ENCODE peak calls at places on chromosomes 16 and 17, in eight cellular contexts. B is GM12864, Y is brain microvascular endothelial cell, R is IMR-90, V is A549, G is right lobe of liver, T is GM23338, O is mammary epithelial cell. J is an unnamed sample.
A peak's percentile ranks its signal among the peaks of the same experiment; 100 is the strongest.

GRCh38 chr17:51643702-51644490 is 383.6 kb downstream of the UTP18 start:
- DNase-seq in B (no peak), Y (no peak), R (no peak), V (no peak), G (no peak), T (no peak), O (peak; percentile 65), J (no peak)

GRCh38 chr16:83967838-83968482 is at the start of gene NECAB2:
- DNase-seq in B (no peak), Y (no peak), R (peak; percentile 8), V (peak; percentile 41), G (no peak), T (peak; percentile 56), O (no peak), J (peak; percentile 37)

GRCh38 chr16:53502331-53503269 is at the start of gene AKTIP:
- DNase-seq in B (no peak), Y (peak; percentile 36), R (peak; percentile 52), V (no peak), G (peak; percentile 62), T (peak; percentile 74), O (peak; percentile 43), J (no peak)

GRCh38 chr16:9061358-9061813 is 30.1 kb upstream of the HAPSTR1 start:
- DNase-seq in B (no peak), Y (no peak), R (peak; percentile 82), V (no peak), G (no peak), T (no peak), O (no peak), J (no peak)

GRCh38 chr17:78890111-78890897 is 12.7 kb downstream of the CEP295NL start:
- DNase-seq in B (peak; percentile 87), Y (no peak), R (no peak), V (no peak), G (peak; percentile 66), T (no peak), O (no peak), J (peak; percentile 82)

GRCh38 chr17:61139219-61139618 is 260.4 kb upstream of the TBX2 start:
- DNase-seq in B (peak; percentile 74), Y (peak; percentile 68), R (peak; percentile 88), V (no peak), G (no peak), T (no peak), O (peak; percentile 56), J (peak; percentile 38)

GRCh38 chr16:28591355-28591754 is 5.5 kb downstream of the SULT1A2 start:
- DNase-seq in B (no peak), Y (no peak), R (no peak), V (no peak), G (no peak), T (no peak), O (no peak), J (no peak)

GRCh38 chr16:48831081-48831722 is 221.2 kb upstream of the N4BP1 start:
- DNase-seq in B (no peak), Y (no peak), R (no peak), V (peak; percentile 6), G (no peak), T (peak; percentile 79), O (no peak), J (no peak)

GRCh38 chr17:76753061-76753961 is 15.4 kb downstream of the MFSD11 start:
- DNase-seq in B (no peak), Y (no peak), R (no peak), V (no peak), G (no peak), T (no peak), O (peak; percentile 44), J (no peak)

GRCh38 chr17:56297142-56297541 is 143.9 kb downstream of the ANKFN1 start:
- DNase-seq in B (no peak), Y (no peak), R (peak; percentile 62), V (no peak), G (no peak), T (no peak), O (no peak), J (no peak)

DNA sequence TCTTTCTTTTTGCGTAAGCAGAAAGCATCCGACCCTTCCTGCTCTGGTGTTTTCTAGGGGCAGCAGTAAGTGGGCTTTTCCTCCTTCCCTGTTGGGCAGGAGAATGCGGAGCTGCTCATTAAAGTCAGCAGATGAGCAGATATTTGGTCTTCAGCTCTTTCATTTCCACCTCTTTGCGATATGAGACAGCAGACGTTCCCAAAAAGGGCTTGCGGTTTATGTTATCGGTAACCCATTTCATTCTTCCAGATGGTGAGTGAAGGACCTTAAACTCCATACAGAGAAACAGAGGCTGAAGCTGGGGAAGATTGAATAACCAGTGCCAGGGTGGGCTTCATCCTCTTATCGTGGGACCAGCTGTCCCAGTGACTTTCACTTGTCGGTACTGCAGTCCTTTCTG is 40.7 kb downstream of the KSR1 start:
- DNase-seq in B (no peak), Y (no peak), R (no peak), V (no peak), G (no peak), T (no peak), O (no peak), J (no peak)
- H3K4me3 ChIP-seq in B (peak overlapping the region; percentile 36), Y (no peak overlapping the region), R (no peak overlapping the region), V (no peak overlapping the region), G (no peak overlapping the region), T (no peak overlapping the region), O (no peak overlapping the region), J (no peak overlapping the region)

GRCh38 chr16:57649443-57649751 is 18.7 kb upstream of the ADGRG3 start:
- DNase-seq in B (no peak), Y (no peak), R (no peak), V (no peak), G (no peak), T (no peak), O (no peak), J (no peak)
- TF ChIP-seq CTCF in B (no peak), Y (no peak), R (no peak), V (no peak), G (no peak), T (no peak), O (no peak), J (no peak)

DNA sequence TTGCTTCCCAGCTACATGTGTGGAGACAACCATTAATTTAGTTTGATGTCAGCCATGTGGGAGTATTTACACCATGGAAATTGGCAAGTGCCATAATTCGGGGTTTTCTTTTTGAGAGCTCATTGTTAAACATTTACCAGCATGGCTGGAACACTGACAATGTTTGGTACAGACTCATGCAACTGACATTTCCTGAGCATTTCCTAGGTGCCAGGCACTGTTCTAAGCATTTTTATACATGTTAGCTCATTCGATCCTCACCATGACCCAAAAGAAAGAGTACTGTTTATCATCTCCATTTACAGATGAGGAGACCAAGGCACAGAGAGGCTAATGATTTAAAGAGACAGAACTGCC is 86.9 kb downstream of the FOXL1 start:
- DNase-seq in B (no peak), Y (peak; percentile 59), R (peak; percentile 86), V (no peak), G (no peak), T (no peak), O (peak; percentile 80), J (no peak)
- H3K4me3 ChIP-seq in B (no peak overlapping the region), Y (no peak overlapping the region), R (no peak overlapping the region), V (peak overlapping the region; percentile 27), G (no peak overlapping the region), T (no peak overlapping the region), O (no peak overlapping the region), J (no peak overlapping the region)

GRCh38 chr17:2982854-2983636 is 80.4 kb downstream of the OR1D5 start:
- DNase-seq in B (no peak), Y (no peak), R (peak; percentile 89), V (peak; percentile 89), G (peak; percentile 46), T (no peak), O (no peak), J (no peak)
- TF ChIP-seq CTCF in B (no peak), Y (peak; percentile 51), R (peak; percentile 55), V (peak; percentile 30), G (no peak), T (no peak), O (no peak), J (no peak)

GRCh38 chr17:47966079-47966519 is 4.8 kb upstream of the CDK5RAP3 start:
- DNase-seq in B (no peak), Y (no peak), R (no peak), V (no peak), G (peak; percentile 79), T (no peak), O (no peak), J (no peak)

GRCh38 chr17:47967607-47968252 is 3.2 kb upstream of the CDK5RAP3 start:
- DNase-seq in B (no peak), Y (peak; percentile 75), R (peak; percentile 89), V (peak; percentile 61), G (no peak), T (no peak), O (peak; percentile 89), J (no peak)

GRCh38 chr17:47959825-47960655 is 2.4 kb upstream of the PRR15L start:
- DNase-seq in B (no peak), Y (no peak), R (no peak), V (no peak), G (no peak), T (no peak), O (no peak), J (no peak)

GRCh38 chr17:47961406-47961805 is 3.7 kb upstream of the PRR15L start:
- DNase-seq in B (no peak), Y (no peak), R (no peak), V (no peak), G (no peak), T (no peak), O (no peak), J (no peak)

DNA sequence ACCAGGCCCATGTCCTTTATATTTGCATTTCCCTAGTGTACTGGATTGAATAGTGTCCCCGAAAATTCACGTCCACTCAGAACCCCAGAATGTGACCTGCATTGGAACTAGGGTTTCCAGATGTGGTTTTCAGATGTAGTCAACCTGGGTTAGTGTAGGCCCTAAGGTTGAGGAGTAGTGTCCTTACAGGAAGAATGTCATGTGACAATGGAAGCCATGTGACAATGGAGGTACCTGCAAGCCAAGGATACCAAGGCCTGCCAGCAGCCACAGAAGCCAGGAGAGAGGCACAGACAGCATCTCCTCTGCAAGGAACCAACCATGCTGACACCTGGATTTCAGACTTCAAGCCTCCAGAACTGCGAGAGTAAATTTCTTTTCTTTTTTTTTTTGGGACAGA is 5.2 kb upstream of the PRR15L start:
- DNase-seq in B (no peak), Y (no peak), R (no peak), V (no peak), G (no peak), T (no peak), O (no peak), J (no peak)
- H3K4me3 ChIP-seq in B (no peak overlapping the region), Y (no peak overlapping the region), R (no peak overlapping the region), V (no peak overlapping the region), G (no peak overlapping the region), T (no peak overlapping the region), O (no peak overlapping the region), J (no peak overlapping the region)

DNA sequence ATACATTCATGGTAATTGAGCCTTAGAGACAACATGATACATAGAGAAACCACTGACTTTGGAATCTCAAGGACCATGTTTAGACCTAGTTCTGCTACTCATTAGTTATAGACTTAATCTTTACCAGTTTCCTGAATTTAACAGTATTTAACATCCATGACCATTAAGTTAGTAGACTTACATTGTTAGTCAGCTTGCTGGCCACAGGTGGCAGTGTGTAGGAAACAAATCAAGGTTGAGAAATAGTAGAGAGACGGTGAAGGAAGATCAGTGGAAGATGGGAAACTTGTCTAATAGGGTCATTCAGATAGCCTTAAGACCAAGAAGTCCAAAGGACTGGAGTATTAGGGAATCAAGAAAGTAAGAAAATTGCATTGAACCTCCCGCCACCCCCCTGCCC is 31.0 kb downstream of the OMG start:
- DNase-seq in B (no peak), Y (no peak), R (no peak), V (no peak), G (no peak), T (peak; percentile 50), O (no peak), J (no peak)
- TF ChIP-seq CTCF in B (peak; percentile 41), Y (peak; percentile 48), R (no peak), V (peak; percentile 37), G (no peak), T (peak; percentile 61), O (peak; percentile 32), J (peak; percentile 40)

J was measured in GM06990.